ENCODE peak calls at places on chromosome 15, in five cellular contexts. One of them, this sample, is unnamed.

GRCh38 chr15:25770031-25770430 is 93.1 kb downstream of the ATP10A start:
- DNase-seq in stimulated activated CD4-positive, alpha-beta T cell treated with anti-CD3 and anti-CD28 coated beads, TNF-alpha, amount 100 ng/mL, for 4 hours: no peak
- DNase-seq in NCI-H1930: no peak
- DNase-seq in stimulated activated effector memory CD8-positive, alpha-beta T cell treated with anti-CD3 and anti-CD28 coated beads, Interleukin-12 subunit alpha, Interleukin-12 subunit beta, amount 100 ng/mL, for 72 hours: no peak
- DNase-seq in HEK293T: no peak
- DNase-seq in this sample: no peak

GRCh38 chr15:73324496-73325170 is 44.1 kb downstream of the HCN4 start:
- DNase-seq in stimulated activated effector memory CD8-positive, alpha-beta T cell treated with anti-CD3 and anti-CD28 coated beads, Interleukin-12 subunit alpha, Interleukin-12 subunit beta, amount 100 ng/mL, for 72 hours: no peak
- DNase-seq in stimulated activated CD4-positive, alpha-beta T cell treated with anti-CD3 and anti-CD28 coated beads, TNF-alpha, amount 100 ng/mL, for 4 hours: no peak
- DNase-seq in HEK293T: no peak
- DNase-seq in NCI-H1930: no peak
- DNase-seq in this sample: no peak

GRCh38 chr15:39194431-39194830 is 386.4 kb upstream of the THBS1 start:
- DNase-seq in HEK293T: no peak
- DNase-seq in stimulated activated effector memory CD8-positive, alpha-beta T cell treated with anti-CD3 and anti-CD28 coated beads, Interleukin-12 subunit alpha, Interleukin-12 subunit beta, amount 100 ng/mL, for 72 hours: no peak
- DNase-seq in NCI-H1930: no peak
- DNase-seq in stimulated activated CD4-positive, alpha-beta T cell treated with anti-CD3 and anti-CD28 coated beads, TNF-alpha, amount 100 ng/mL, for 4 hours: no peak
- DNase-seq in this sample: no peak

GRCh38 chr15:25790003-25790660 is 73.0 kb downstream of the ATP10A start:
- DNase-seq in NCI-H1930: no peak
- DNase-seq in stimulated activated CD4-positive, alpha-beta T cell treated with anti-CD3 and anti-CD28 coated beads, TNF-alpha, amount 100 ng/mL, for 4 hours: no peak
- DNase-seq in stimulated activated effector memory CD8-positive, alpha-beta T cell treated with anti-CD3 and anti-CD28 coated beads, Interleukin-12 subunit alpha, Interleukin-12 subunit beta, amount 100 ng/mL, for 72 hours: peak; percentile 57
- DNase-seq in HEK293T: no peak
- DNase-seq in this sample: no peak

GRCh38 chr15:52252781-52253180 is 42.8 kb downstream of the MYO5C start:
- DNase-seq in stimulated activated effector memory CD8-positive, alpha-beta T cell treated with anti-CD3 and anti-CD28 coated beads, Interleukin-12 subunit alpha, Interleukin-12 subunit beta, amount 100 ng/mL, for 72 hours: no peak
- DNase-seq in HEK293T: no peak
- DNase-seq in stimulated activated CD4-positive, alpha-beta T cell treated with anti-CD3 and anti-CD28 coated beads, TNF-alpha, amount 100 ng/mL, for 4 hours: no peak
- DNase-seq in NCI-H1930: no peak
- DNase-seq in this sample: no peak

GRCh38 chr15:50055333-50056278 is 63.4 kb downstream of the ATP8B4 start:
- DNase-seq in NCI-H1930: no peak
- DNase-seq in stimulated activated effector memory CD8-positive, alpha-beta T cell treated with anti-CD3 and anti-CD28 coated beads, Interleukin-12 subunit alpha, Interleukin-12 subunit beta, amount 100 ng/mL, for 72 hours: no peak
- DNase-seq in HEK293T: no peak
- DNase-seq in stimulated activated CD4-positive, alpha-beta T cell treated with anti-CD3 and anti-CD28 coated beads, TNF-alpha, amount 100 ng/mL, for 4 hours: no peak
- DNase-seq in this sample: no peak

GRCh38 chr15:58839485-58839884 is 68.4 kb downstream of the MINDY2 start:
- DNase-seq in stimulated activated effector memory CD8-positive, alpha-beta T cell treated with anti-CD3 and anti-CD28 coated beads, Interleukin-12 subunit alpha, Interleukin-12 subunit beta, amount 100 ng/mL, for 72 hours: no peak
- DNase-seq in NCI-H1930: no peak
- DNase-seq in HEK293T: peak; percentile 5
- DNase-seq in stimulated activated CD4-positive, alpha-beta T cell treated with anti-CD3 and anti-CD28 coated beads, TNF-alpha, amount 100 ng/mL, for 4 hours: no peak
- DNase-seq in this sample: no peak

GRCh38 chr15:77596821-77597803 is 35.6 kb downstream of the LINGO1 start:
- DNase-seq in stimulated activated CD4-positive, alpha-beta T cell treated with anti-CD3 and anti-CD28 coated beads, TNF-alpha, amount 100 ng/mL, for 4 hours: no peak
- DNase-seq in HEK293T: no peak
- DNase-seq in NCI-H1930: no peak
- DNase-seq in stimulated activated effector memory CD8-positive, alpha-beta T cell treated with anti-CD3 and anti-CD28 coated beads, Interleukin-12 subunit alpha, Interleukin-12 subunit beta, amount 100 ng/mL, for 72 hours: no peak
- DNase-seq in this sample: no peak

GRCh38 chr15:80433836-80434235 is 29.7 kb downstream of the ARNT2 start:
- DNase-seq in stimulated activated CD4-positive, alpha-beta T cell treated with anti-CD3 and anti-CD28 coated beads, TNF-alpha, amount 100 ng/mL, for 4 hours: no peak
- DNase-seq in NCI-H1930: no peak
- DNase-seq in HEK293T: no peak
- DNase-seq in stimulated activated effector memory CD8-positive, alpha-beta T cell treated with anti-CD3 and anti-CD28 coated beads, Interleukin-12 subunit alpha, Interleukin-12 subunit beta, amount 100 ng/mL, for 72 hours: no peak
- DNase-seq in this sample: no peak

GRCh38 chr15:83709246-83709645 is 55.3 kb downstream of the ADAMTSL3 start:
- DNase-seq in HEK293T: no peak
- DNase-seq in stimulated activated effector memory CD8-positive, alpha-beta T cell treated with anti-CD3 and anti-CD28 coated beads, Interleukin-12 subunit alpha, Interleukin-12 subunit beta, amount 100 ng/mL, for 72 hours: no peak
- DNase-seq in stimulated activated CD4-positive, alpha-beta T cell treated with anti-CD3 and anti-CD28 coated beads, TNF-alpha, amount 100 ng/mL, for 4 hours: no peak
- DNase-seq in NCI-H1930: no peak
- DNase-seq in this sample: no peak

GRCh38 chr15:39746176-39746575 is 36.5 kb downstream of the FSIP1 start:
- DNase-seq in stimulated activated CD4-positive, alpha-beta T cell treated with anti-CD3 and anti-CD28 coated beads, TNF-alpha, amount 100 ng/mL, for 4 hours: no peak
- DNase-seq in HEK293T: no peak
- DNase-seq in stimulated activated effector memory CD8-positive, alpha-beta T cell treated with anti-CD3 and anti-CD28 coated beads, Interleukin-12 subunit alpha, Interleukin-12 subunit beta, amount 100 ng/mL, for 72 hours: no peak
- DNase-seq in NCI-H1930: no peak
- DNase-seq in this sample: no peak

GRCh38 chr15:63539517-63539916 is 35.1 kb downstream of the USP3 start:
- DNase-seq in stimulated activated CD4-positive, alpha-beta T cell treated with anti-CD3 and anti-CD28 coated beads, TNF-alpha, amount 100 ng/mL, for 4 hours: no peak
- DNase-seq in stimulated activated effector memory CD8-positive, alpha-beta T cell treated with anti-CD3 and anti-CD28 coated beads, Interleukin-12 subunit alpha, Interleukin-12 subunit beta, amount 100 ng/mL, for 72 hours: no peak
- DNase-seq in HEK293T: no peak
- DNase-seq in NCI-H1930: no peak
- DNase-seq in this sample: no peak

GRCh38 chr15:29126821-29127461 is 142.7 kb downstream of the NSMCE3 start:
- DNase-seq in stimulated activated CD4-positive, alpha-beta T cell treated with anti-CD3 and anti-CD28 coated beads, TNF-alpha, amount 100 ng/mL, for 4 hours: no peak
- DNase-seq in stimulated activated effector memory CD8-positive, alpha-beta T cell treated with anti-CD3 and anti-CD28 coated beads, Interleukin-12 subunit alpha, Interleukin-12 subunit beta, amount 100 ng/mL, for 72 hours: no peak
- DNase-seq in NCI-H1930: no peak
- DNase-seq in HEK293T: peak; percentile 13
- DNase-seq in this sample: no peak

GRCh38 chr15:85766007-85766831 is 28.5 kb downstream of the KLHL25 start:
- DNase-seq in HEK293T: no peak
- DNase-seq in NCI-H1930: no peak
- DNase-seq in stimulated activated effector memory CD8-positive, alpha-beta T cell treated with anti-CD3 and anti-CD28 coated beads, Interleukin-12 subunit alpha, Interleukin-12 subunit beta, amount 100 ng/mL, for 72 hours: no peak
- DNase-seq in stimulated activated CD4-positive, alpha-beta T cell treated with anti-CD3 and anti-CD28 coated beads, TNF-alpha, amount 100 ng/mL, for 4 hours: no peak
- DNase-seq in this sample: no peak

GRCh38 chr15:58087870-58088269 is 22.4 kb upstream of the ALDH1A2 start:
- DNase-seq in stimulated activated CD4-positive, alpha-beta T cell treated with anti-CD3 and anti-CD28 coated beads, TNF-alpha, amount 100 ng/mL, for 4 hours: no peak
- DNase-seq in NCI-H1930: no peak
- DNase-seq in HEK293T: no peak
- DNase-seq in stimulated activated effector memory CD8-positive, alpha-beta T cell treated with anti-CD3 and anti-CD28 coated beads, Interleukin-12 subunit alpha, Interleukin-12 subunit beta, amount 100 ng/mL, for 72 hours: no peak
- DNase-seq in this sample: no peak

GRCh38 chr15:101615414-101615985 is 36.7 kb downstream of the TM2D3 start:
- DNase-seq in HEK293T: no peak
- DNase-seq in stimulated activated effector memory CD8-positive, alpha-beta T cell treated with anti-CD3 and anti-CD28 coated beads, Interleukin-12 subunit alpha, Interleukin-12 subunit beta, amount 100 ng/mL, for 72 hours: peak; percentile 41
- DNase-seq in NCI-H1930: no peak
- DNase-seq in stimulated activated CD4-positive, alpha-beta T cell treated with anti-CD3 and anti-CD28 coated beads, TNF-alpha, amount 100 ng/mL, for 4 hours: no peak
- DNase-seq in this sample: no peak

GRCh38 chr15:77440378-77440999 is 19.8 kb downstream of the HMG20A start:
- DNase-seq in HEK293T: no peak
- DNase-seq in stimulated activated CD4-positive, alpha-beta T cell treated with anti-CD3 and anti-CD28 coated beads, TNF-alpha, amount 100 ng/mL, for 4 hours: no peak
- DNase-seq in stimulated activated effector memory CD8-positive, alpha-beta T cell treated with anti-CD3 and anti-CD28 coated beads, Interleukin-12 subunit alpha, Interleukin-12 subunit beta, amount 100 ng/mL, for 72 hours: no peak
- DNase-seq in NCI-H1930: no peak
- DNase-seq in this sample: no peak

GRCh38 chr15:37135225-37135624 is 34.9 kb upstream of the MEIS2 start:
- DNase-seq in HEK293T: peak; percentile 22
- DNase-seq in NCI-H1930: no peak
- DNase-seq in stimulated activated CD4-positive, alpha-beta T cell treated with anti-CD3 and anti-CD28 coated beads, TNF-alpha, amount 100 ng/mL, for 4 hours: no peak
- DNase-seq in stimulated activated effector memory CD8-positive, alpha-beta T cell treated with anti-CD3 and anti-CD28 coated beads, Interleukin-12 subunit alpha, Interleukin-12 subunit beta, amount 100 ng/mL, for 72 hours: no peak
- DNase-seq in this sample: no peak

GRCh38 chr15:64185331-64185911 is 22.6 kb upstream of the PPIB start:
- DNase-seq in stimulated activated CD4-positive, alpha-beta T cell treated with anti-CD3 and anti-CD28 coated beads, TNF-alpha, amount 100 ng/mL, for 4 hours: no peak
- DNase-seq in HEK293T: no peak
- DNase-seq in NCI-H1930: no peak
- DNase-seq in stimulated activated effector memory CD8-positive, alpha-beta T cell treated with anti-CD3 and anti-CD28 coated beads, Interleukin-12 subunit alpha, Interleukin-12 subunit beta, amount 100 ng/mL, for 72 hours: no peak
- DNase-seq in this sample: no peak

GRCh38 chr15:44264148-44264547 is 24.4 kb upstream of the GOLM2 start:
- DNase-seq in stimulated activated CD4-positive, alpha-beta T cell treated with anti-CD3 and anti-CD28 coated beads, TNF-alpha, amount 100 ng/mL, for 4 hours: no peak
- DNase-seq in NCI-H1930: no peak
- DNase-seq in HEK293T: no peak
- DNase-seq in stimulated activated effector memory CD8-positive, alpha-beta T cell treated with anti-CD3 and anti-CD28 coated beads, Interleukin-12 subunit alpha, Interleukin-12 subunit beta, amount 100 ng/mL, for 72 hours: no peak
- DNase-seq in this sample: no peak

GRCh38 chr15:52163321-52164190 is 27.6 kb downstream of the GNB5 start:
- DNase-seq in NCI-H1930: no peak
- DNase-seq in stimulated activated CD4-positive, alpha-beta T cell treated with anti-CD3 and anti-CD28 coated beads, TNF-alpha, amount 100 ng/mL, for 4 hours: no peak
- DNase-seq in stimulated activated effector memory CD8-positive, alpha-beta T cell treated with anti-CD3 and anti-CD28 coated beads, Interleukin-12 subunit alpha, Interleukin-12 subunit beta, amount 100 ng/mL, for 72 hours: no peak
- DNase-seq in HEK293T: no peak
- DNase-seq in this sample: no peak

GRCh38 chr15:70199601-70200000 is 101.9 kb upstream of the TLE3 start:
- DNase-seq in stimulated activated CD4-positive, alpha-beta T cell treated with anti-CD3 and anti-CD28 coated beads, TNF-alpha, amount 100 ng/mL, for 4 hours: no peak
- DNase-seq in stimulated activated effector memory CD8-positive, alpha-beta T cell treated with anti-CD3 and anti-CD28 coated beads, Interleukin-12 subunit alpha, Interleukin-12 subunit beta, amount 100 ng/mL, for 72 hours: no peak
- DNase-seq in HEK293T: no peak
- DNase-seq in NCI-H1930: no peak
- DNase-seq in this sample: no peak

GRCh38 chr15:64622410-64623260 is 152.8 kb downstream of the RBPMS2 start:
- DNase-seq in HEK293T: no peak
- DNase-seq in NCI-H1930: no peak
- DNase-seq in stimulated activated effector memory CD8-positive, alpha-beta T cell treated with anti-CD3 and anti-CD28 coated beads, Interleukin-12 subunit alpha, Interleukin-12 subunit beta, amount 100 ng/mL, for 72 hours: peak; percentile 69
- DNase-seq in stimulated activated CD4-positive, alpha-beta T cell treated with anti-CD3 and anti-CD28 coated beads, TNF-alpha, amount 100 ng/mL, for 4 hours: no peak
- DNase-seq in this sample: peak; percentile 76